ENCODE peak calls at places on chromosomes 5 and 9, in six cellular contexts. P is fibroblast of lung, F is right atrium auricular region, K is mammary epithelial cell, S is T-helper 2 cell, Y is GM13977. C is an unnamed sample.

GRCh38 chr5:57412010-57412409 is 70.6 kb downstream of the ACTBL2 start:
- DNase-seq in P (peak), F (no peak), K (peak), S (no peak), Y (no peak), C (no peak)

GRCh38 chr5:85556464-85556863 is 1061.3 kb upstream of the COX7C start:
- DNase-seq in P (no peak), F (no peak), K (no peak), S (no peak), Y (no peak), C (no peak)

GRCh38 chr9:129839324-129840023 is 4.2 kb downstream of the USP20 start:
- DNase-seq in P (no peak), F (no peak), K (no peak), S (no peak), Y (no peak), C (no peak)

GRCh38 chr5:146722361-146722779 is 156.2 kb downstream of the PPP2R2B start:
- DNase-seq in P (peak), F (no peak), K (no peak), S (no peak), Y (no peak), C (no peak)

GRCh38 chr9:5263568-5264218 is 32.5 kb downstream of the INSL4 start:
- DNase-seq in P (peak), F (no peak), K (peak), S (no peak), Y (no peak), C (no peak)

GRCh38 chr9:88821033-88821748 is 170.1 kb upstream of the S1PR3 start:
- DNase-seq in P (no peak), F (no peak), K (no peak), S (no peak), Y (no peak), C (no peak)

GRCh38 chr5:61399679-61400078 is 67.6 kb downstream of the ZSWIM6 start:
- DNase-seq in P (no peak), F (no peak), K (no peak), S (no peak), Y (no peak), C (no peak)

GRCh38 chr5:95113489-95113888 is 171.4 kb downstream of the MCTP1 start:
- DNase-seq in P (peak), F (no peak), K (peak), S (no peak), Y (no peak), C (no peak)

GRCh38 chr5:3595102-3595961 is at the start of gene IRX1:
- DNase-seq in P (no peak), F (no peak), K (peak), S (no peak), Y (peak), C (no peak)

GRCh38 chr5:120134944-120135343 is 329.2 kb upstream of the PRR16 start:
- DNase-seq in P (peak), F (no peak), K (no peak), S (no peak), Y (no peak), C (no peak)

GRCh38 chr5:115551415-115551814 is 6.8 kb upstream of the FEM1C start:
- DNase-seq in P (peak), F (no peak), K (peak), S (no peak), Y (no peak), C (no peak)

GRCh38 chr5:134420326-134420725 is 8.6 kb upstream of the CDKN2AIPNL start:
- DNase-seq in P (peak), F (no peak), K (no peak), S (no peak), Y (no peak), C (no peak)

GRCh38 chr5:138064526-138064925 is 19.3 kb upstream of the WNT8A start:
- DNase-seq in P (no peak), F (no peak), K (no peak), S (no peak), Y (no peak), C (no peak)

GRCh38 chr9:6552033-6552737 is 93.3 kb downstream of the GLDC start:
- DNase-seq in P (peak), F (no peak), K (no peak), S (no peak), Y (no peak), C (no peak)

GRCh38 chr5:134142806-134143205 is 28.3 kb downstream of the TCF7 start:
- DNase-seq in P (no peak), F (peak), K (no peak), S (no peak), Y (no peak), C (no peak)

GRCh38 chr5:8577792-8578191 is 708.8 kb downstream of the MTRR start:
- DNase-seq in P (peak), F (no peak), K (no peak), S (no peak), Y (peak), C (no peak)

GRCh38 chr5:53100606-53101005 is 9.0 kb downstream of the MOCS2 start:
- DNase-seq in P (peak), F (no peak), K (no peak), S (no peak), Y (no peak), C (no peak)

GRCh38 chr5:35223777-35224395 is 6.4 kb downstream of the PRLR start:
- DNase-seq in P (no peak), F (no peak), K (no peak), S (no peak), Y (no peak), C (no peak)

GRCh38 chr9:7479300-7479699 is 320.3 kb downstream of the DMAC1 start:
- DNase-seq in P (peak), F (no peak), K (no peak), S (no peak), Y (no peak), C (no peak)